ENCODE peak calls at places on chromosomes 16 and 17, in four cellular contexts. One of them, this sample, is unnamed.

GRCh38 chr17:6702567-6703215 is 10.5 kb downstream of the SLC13A5 start:
- DNase-seq in neural progenitor cell: no peak
- DNase-seq in cardiac muscle cell: no peak
- DNase-seq in BE2C: no peak
- DNase-seq in this sample: no peak

GRCh38 chr16:87635541-87636049 is 33.3 kb downstream of the JPH3 start:
- DNase-seq in BE2C: peak
- DNase-seq in cardiac muscle cell: peak
- DNase-seq in neural progenitor cell: peak
- DNase-seq in this sample: peak

GRCh38 chr17:50560931-50561750 is 626 bp downstream of the CACNA1G start:
- DNase-seq in cardiac muscle cell: no peak
- DNase-seq in BE2C: no peak
- DNase-seq in neural progenitor cell: peak
- DNase-seq in this sample: no peak

GRCh38 chr17:49766918-49767530 is 3.1 kb upstream of the FAM117A start:
- DNase-seq in cardiac muscle cell: no peak
- DNase-seq in BE2C: no peak
- DNase-seq in neural progenitor cell: no peak
- DNase-seq in this sample: no peak

GRCh38 chr17:37506678-37507077 is 17.0 kb downstream of the DUSP14 start:
- DNase-seq in BE2C: peak
- DNase-seq in cardiac muscle cell: peak
- DNase-seq in neural progenitor cell: peak
- DNase-seq in this sample: no peak

GRCh38 chr17:79201536-79202227 is 127.1 kb downstream of the ENGASE start:
- DNase-seq in neural progenitor cell: no peak
- DNase-seq in cardiac muscle cell: no peak
- DNase-seq in BE2C: no peak
- DNase-seq in this sample: no peak

GRCh38 chr17:37089998-37090397 is 141.2 kb downstream of the AATF start:
- DNase-seq in cardiac muscle cell: peak
- DNase-seq in BE2C: no peak
- DNase-seq in neural progenitor cell: no peak
- DNase-seq in this sample: no peak

GRCh38 chr17:39639566-39640458 is 2.9 kb downstream of the STARD3 start:
- DNase-seq in cardiac muscle cell: no peak
- DNase-seq in neural progenitor cell: no peak
- DNase-seq in BE2C: no peak
- DNase-seq in this sample: no peak

GRCh38 chr17:83110755-83111154 is 31.3 kb downstream of the METRNL start:
- DNase-seq in cardiac muscle cell: peak
- DNase-seq in BE2C: no peak
- DNase-seq in neural progenitor cell: no peak
- DNase-seq in this sample: no peak

GRCh38 chr16:86398622-86399021 is 111.7 kb upstream of the FOXF1 start:
- DNase-seq in BE2C: no peak
- DNase-seq in cardiac muscle cell: peak
- DNase-seq in neural progenitor cell: no peak
- DNase-seq in this sample: no peak

GRCh38 chr16:26261621-26262020 is 569.9 kb downstream of the HS3ST4 start:
- DNase-seq in cardiac muscle cell: no peak
- DNase-seq in neural progenitor cell: no peak
- DNase-seq in BE2C: no peak
- DNase-seq in this sample: no peak

GRCh38 chr16:75319513-75320401 is 68.3 kb upstream of the BCAR1 start:
- DNase-seq in BE2C: no peak
- DNase-seq in cardiac muscle cell: peak
- DNase-seq in neural progenitor cell: no peak
- DNase-seq in this sample: no peak

GRCh38 chr17:41813039-41813680 is 356 bp downstream of the FKBP10 start:
- DNase-seq in cardiac muscle cell: no peak
- DNase-seq in neural progenitor cell: no peak
- DNase-seq in BE2C: no peak
- DNase-seq in this sample: no peak

GRCh38 chr16:88331989-88332920 is 50.5 kb upstream of the ZNF469 start:
- DNase-seq in BE2C: no peak
- DNase-seq in cardiac muscle cell: peak
- DNase-seq in neural progenitor cell: no peak
- DNase-seq in this sample: peak

GRCh38 chr16:59113009-59113408 is 378.9 kb upstream of the GOT2 start:
- DNase-seq in neural progenitor cell: no peak
- DNase-seq in BE2C: no peak
- DNase-seq in cardiac muscle cell: no peak
- DNase-seq in this sample: no peak

GRCh38 chr17:73420897-73421296 is 109.1 kb upstream of the CDC42EP4 start:
- DNase-seq in BE2C: no peak
- DNase-seq in cardiac muscle cell: peak
- DNase-seq in neural progenitor cell: no peak
- DNase-seq in this sample: peak

GRCh38 chr17:82065638-82066303 is at the start of gene DUS1L:
- DNase-seq in neural progenitor cell: peak
- DNase-seq in BE2C: peak
- DNase-seq in cardiac muscle cell: peak
- DNase-seq in this sample: peak

GRCh38 chr16:54655171-54655590 is 275.5 kb upstream of the IRX5 start:
- DNase-seq in neural progenitor cell: peak
- DNase-seq in cardiac muscle cell: peak
- DNase-seq in BE2C: no peak
- DNase-seq in this sample: no peak

GRCh38 chr16:48816393-48816792 is 206.4 kb upstream of the N4BP1 start:
- DNase-seq in BE2C: no peak
- DNase-seq in cardiac muscle cell: no peak
- DNase-seq in neural progenitor cell: no peak
- DNase-seq in this sample: no peak

GRCh38 chr16:74505011-74505410 is 83.7 kb upstream of the CLEC18B start:
- DNase-seq in neural progenitor cell: no peak
- DNase-seq in BE2C: no peak
- DNase-seq in cardiac muscle cell: no peak
- DNase-seq in this sample: no peak

GRCh38 chr16:87725596-87726235 is 40.1 kb downstream of the KLHDC4 start:
- DNase-seq in BE2C: no peak
- DNase-seq in neural progenitor cell: no peak
- DNase-seq in cardiac muscle cell: peak
- DNase-seq in this sample: no peak

GRCh38 chr17:31251075-31251474 is 46.0 kb downstream of the OMG start:
- DNase-seq in BE2C: no peak
- DNase-seq in cardiac muscle cell: peak
- DNase-seq in neural progenitor cell: no peak
- DNase-seq in this sample: no peak

GRCh38 chr17:38881600-38882191 is 11.8 kb downstream of the LASP1 start:
- DNase-seq in BE2C: peak
- DNase-seq in cardiac muscle cell: peak
- DNase-seq in neural progenitor cell: peak
- DNase-seq in this sample: peak

GRCh38 chr16:89863741-89864391 is 9.5 kb upstream of the TCF25 start:
- DNase-seq in neural progenitor cell: no peak
- DNase-seq in cardiac muscle cell: peak
- DNase-seq in BE2C: no peak
- DNase-seq in this sample: no peak

GRCh38 chr17:76370261-76370993 is 14.0 kb upstream of the SPHK1 start:
- DNase-seq in neural progenitor cell: no peak
- DNase-seq in BE2C: peak
- DNase-seq in cardiac muscle cell: peak
- DNase-seq in this sample: peak

GRCh38 chr16:50394215-50394802 is 25.5 kb upstream of the BRD7 start:
- DNase-seq in cardiac muscle cell: no peak
- DNase-seq in BE2C: no peak
- DNase-seq in neural progenitor cell: no peak
- DNase-seq in this sample: no peak

GRCh38 chr17:82153745-82154375 is 55.8 kb upstream of the FASN start:
- DNase-seq in neural progenitor cell: peak
- DNase-seq in BE2C: peak
- DNase-seq in cardiac muscle cell: peak
- DNase-seq in this sample: peak

DNA sequence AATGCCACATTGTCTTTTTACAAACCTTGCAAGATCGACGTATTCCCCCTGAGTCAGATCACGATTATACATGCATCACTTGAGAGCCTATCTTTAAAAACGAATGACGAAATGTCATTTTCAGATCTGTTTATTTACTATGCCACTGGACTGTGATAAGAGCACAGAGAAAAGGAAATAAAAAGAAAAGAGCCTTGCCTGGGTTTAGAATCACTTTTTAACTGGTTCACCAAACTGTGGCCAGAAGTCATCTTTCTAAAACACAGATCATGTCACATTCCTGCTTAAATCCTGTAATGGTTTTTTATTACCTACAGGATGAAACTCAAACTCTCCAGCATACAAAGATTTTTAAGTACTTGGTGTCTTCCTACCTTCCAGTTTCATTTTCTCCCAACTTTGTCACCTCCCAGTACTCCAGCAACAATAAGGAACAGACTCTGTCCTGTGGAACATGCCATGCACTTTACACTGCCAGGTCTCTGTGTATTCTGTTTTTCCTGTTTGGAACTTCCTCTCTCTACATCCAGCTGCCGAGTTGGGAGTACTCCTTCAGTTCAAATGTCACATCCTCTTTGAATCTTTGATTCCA is 91.5 kb downstream of the SNX11 start:
- DNase-seq in cardiac muscle cell: no peak
- DNase-seq in BE2C: no peak
- DNase-seq in neural progenitor cell: no peak
- DNase-seq in this sample: no peak
- TF ChIP-seq CTCF in cardiac muscle cell: no peak
- TF ChIP-seq CTCF in BE2C: no peak
- TF ChIP-seq CTCF in neural progenitor cell: no peak
- TF ChIP-seq CTCF in this sample: no peak

GRCh38 chr17:44308865-44309264 is 464 bp downstream of the RUNDC3A start:
- DNase-seq in BE2C: no peak
- DNase-seq in neural progenitor cell: no peak
- DNase-seq in cardiac muscle cell: no peak
- DNase-seq in this sample: peak
- H3K4me3 ChIP-seq in BE2C: peak
- H3K4me3 ChIP-seq in neural progenitor cell: peak
- H3K4me3 ChIP-seq in cardiac muscle cell: no peak
- H3K4me3 ChIP-seq in this sample: no peak

DNA sequence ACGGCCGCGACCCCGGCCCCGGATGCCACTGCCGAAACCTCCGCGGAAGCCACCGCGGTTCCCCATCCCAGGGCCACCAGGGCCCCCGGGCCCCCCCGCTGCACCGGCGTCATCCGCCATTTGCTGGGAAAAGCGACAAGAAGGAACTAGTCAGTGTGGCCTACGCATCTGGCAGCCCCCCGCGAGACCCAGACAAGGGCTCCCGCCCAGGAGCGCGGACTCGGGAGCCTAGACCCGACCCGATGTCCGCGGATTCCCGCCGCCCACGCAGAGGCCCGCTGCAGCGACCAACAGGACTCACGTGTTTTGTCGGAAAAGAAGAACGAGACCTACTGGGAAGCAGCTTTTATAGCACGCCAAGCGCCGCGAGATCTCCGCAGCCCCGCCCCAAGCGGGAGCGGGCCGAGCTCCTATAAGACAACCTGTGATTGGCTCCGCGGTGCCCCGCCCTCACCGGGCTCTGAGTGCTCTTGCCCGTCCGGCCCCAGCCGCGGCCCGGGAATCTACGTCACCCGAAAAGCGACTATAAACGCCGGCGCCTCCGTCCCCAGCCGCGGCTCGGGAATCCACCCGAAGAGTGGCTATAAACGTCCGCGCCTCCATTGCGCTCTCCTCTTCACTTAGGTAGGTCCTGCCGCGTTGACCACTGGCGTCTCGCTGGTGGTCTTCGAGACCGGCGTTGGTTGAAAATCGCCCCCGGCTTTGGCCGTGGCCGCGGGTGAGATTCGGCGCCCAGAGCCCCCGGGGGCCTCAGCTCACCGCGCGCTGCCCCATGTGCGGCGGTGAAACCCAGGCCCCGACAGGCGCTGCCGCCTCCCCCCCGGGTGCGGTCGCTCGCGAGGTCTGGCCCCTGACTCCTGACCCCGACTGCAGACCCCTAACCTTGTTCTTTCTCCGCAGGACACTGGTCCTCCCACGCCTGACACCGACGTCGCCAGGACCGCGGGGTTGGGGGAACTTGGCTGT is at the start of gene RPS2:
- DNase-seq in BE2C: peak
- DNase-seq in neural progenitor cell: peak
- DNase-seq in cardiac muscle cell: peak
- DNase-seq in this sample: peak
- TF ChIP-seq CTCF in BE2C: no peak
- TF ChIP-seq CTCF in neural progenitor cell: no peak
- TF ChIP-seq CTCF in cardiac muscle cell: no peak
- TF ChIP-seq CTCF in this sample: no peak

GRCh38 chr17:29758255-29758654 is 135.5 kb upstream of the CORO6 start:
- DNase-seq in neural progenitor cell: no peak
- DNase-seq in cardiac muscle cell: no peak
- DNase-seq in BE2C: no peak
- DNase-seq in this sample: no peak
- H3K4me3 ChIP-seq in neural progenitor cell: no peak
- H3K4me3 ChIP-seq in cardiac muscle cell: no peak
- H3K4me3 ChIP-seq in BE2C: no peak
- H3K4me3 ChIP-seq in this sample: no peak

DNA sequence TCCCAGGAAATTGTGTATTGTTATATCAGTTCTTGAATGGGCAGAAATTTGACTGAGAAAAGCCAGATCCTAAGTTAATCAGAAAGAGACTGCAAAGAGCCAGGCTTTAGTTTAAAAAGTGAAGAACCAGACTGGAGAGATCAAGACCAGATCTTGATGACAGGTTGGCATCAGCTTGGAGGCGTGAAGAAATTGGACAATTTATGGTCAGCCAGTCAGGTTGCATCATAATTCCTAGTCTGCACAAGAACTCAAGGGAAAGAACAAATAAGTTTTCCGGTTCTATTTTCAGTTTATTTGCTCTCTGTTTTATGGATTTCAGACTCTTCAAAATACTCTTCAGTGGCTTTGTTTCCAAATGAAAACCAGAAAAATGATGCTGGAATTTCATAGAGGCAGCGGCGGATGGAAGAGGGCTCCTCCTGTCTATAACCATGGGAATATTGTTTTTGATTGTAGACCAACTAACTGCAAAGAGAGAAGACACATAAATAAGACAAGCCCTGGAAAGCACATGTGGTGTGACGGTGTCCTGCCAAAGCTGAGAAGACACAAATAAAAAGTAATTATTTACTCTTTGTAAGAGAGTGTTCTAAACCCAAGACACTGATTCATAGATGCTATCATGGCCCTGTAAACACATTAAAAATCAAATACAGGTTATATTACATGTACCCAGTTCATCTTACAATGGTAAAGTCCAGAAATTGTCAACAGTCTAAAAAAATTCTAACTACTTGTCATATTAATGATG is 91.7 kb downstream of the PCTP start:
- DNase-seq in neural progenitor cell: no peak
- DNase-seq in cardiac muscle cell: no peak
- DNase-seq in BE2C: no peak
- DNase-seq in this sample: no peak
- TF ChIP-seq CTCF in neural progenitor cell: no peak
- TF ChIP-seq CTCF in cardiac muscle cell: no peak
- TF ChIP-seq CTCF in BE2C: no peak
- TF ChIP-seq CTCF in this sample: no peak

This sample was measured in kidney.